ENCODE peak calls at places on chromosome 22, in five cellular contexts. One of them, this sample, is unnamed.

GRCh38 chr22:19394274-19395050 is 37.1 kb downstream of the HIRA start:
- DNase-seq in SK-N-SH: no peak
- DNase-seq in IMR-90: no peak
- DNase-seq in K562: no peak
- DNase-seq in GM12878: no peak
- DNase-seq in this sample: no peak

GRCh38 chr22:20268350-20269012 is 363 bp upstream of the RTN4R start:
- DNase-seq in GM12878: no peak
- DNase-seq in SK-N-SH: peak
- DNase-seq in IMR-90: peak
- DNase-seq in K562: peak
- DNase-seq in this sample: peak

GRCh38 chr22:19784396-19785175 is 24.0 kb downstream of the TBX1 start:
- DNase-seq in K562: no peak
- DNase-seq in IMR-90: no peak
- DNase-seq in SK-N-SH: no peak
- DNase-seq in GM12878: no peak
- DNase-seq in this sample: no peak

GRCh38 chr22:23394525-23395326 is 185.4 kb downstream of the IGLL1 start:
- DNase-seq in SK-N-SH: no peak
- DNase-seq in K562: no peak
- DNase-seq in GM12878: no peak
- DNase-seq in IMR-90: no peak
- DNase-seq in this sample: no peak

GRCh38 chr22:39463931-39464390 is 7.1 kb downstream of the MGAT3 start:
- DNase-seq in SK-N-SH: no peak
- DNase-seq in IMR-90: no peak
- DNase-seq in K562: no peak
- DNase-seq in GM12878: no peak
- DNase-seq in this sample: no peak

GRCh38 chr22:23840026-23840425 is 1.2 kb upstream of the DERL3 start:
- DNase-seq in K562: no peak
- DNase-seq in GM12878: no peak
- DNase-seq in SK-N-SH: no peak
- DNase-seq in IMR-90: no peak
- DNase-seq in this sample: no peak

GRCh38 chr22:33853200-33854097 is 66.8 kb downstream of the LARGE1 start:
- DNase-seq in SK-N-SH: peak
- DNase-seq in IMR-90: peak
- DNase-seq in GM12878: peak
- DNase-seq in K562: no peak
- DNase-seq in this sample: peak

GRCh38 chr22:38697055-38697980 is 3.4 kb downstream of the JOSD1 start:
- DNase-seq in K562: no peak
- DNase-seq in SK-N-SH: no peak
- DNase-seq in IMR-90: peak
- DNase-seq in GM12878: no peak
- DNase-seq in this sample: no peak

GRCh38 chr22:33922268-33922667 is 2.0 kb upstream of the LARGE1 start:
- DNase-seq in IMR-90: peak
- DNase-seq in K562: no peak
- DNase-seq in SK-N-SH: no peak
- DNase-seq in GM12878: no peak
- DNase-seq in this sample: no peak

GRCh38 chr22:39649500-39650089 is 79.0 kb downstream of the CACNA1I start:
- DNase-seq in IMR-90: no peak
- DNase-seq in SK-N-SH: no peak
- DNase-seq in GM12878: no peak
- DNase-seq in K562: no peak
- DNase-seq in this sample: no peak

GRCh38 chr22:32469799-32470212 is 4.8 kb upstream of the FBXO7 start:
- DNase-seq in IMR-90: peak
- DNase-seq in SK-N-SH: peak
- DNase-seq in GM12878: no peak
- DNase-seq in K562: peak
- DNase-seq in this sample: peak

GRCh38 chr22:19875531-19876313 is 21.0 kb upstream of the GNB1L start:
- DNase-seq in IMR-90: no peak
- DNase-seq in K562: peak
- DNase-seq in SK-N-SH: peak
- DNase-seq in GM12878: no peak
- DNase-seq in this sample: no peak

GRCh38 chr22:19663286-19663815 is 51.0 kb upstream of the SEPTIN5 start:
- DNase-seq in IMR-90: peak
- DNase-seq in GM12878: no peak
- DNase-seq in SK-N-SH: peak
- DNase-seq in K562: no peak
- DNase-seq in this sample: no peak

GRCh38 chr22:19823638-19824196 is 31.0 kb downstream of the GNB1L start:
- DNase-seq in K562: no peak
- DNase-seq in GM12878: no peak
- DNase-seq in IMR-90: no peak
- DNase-seq in SK-N-SH: no peak
- DNase-seq in this sample: no peak

GRCh38 chr22:34804588-34804987 is 261.4 kb upstream of the ISX start:
- DNase-seq in IMR-90: no peak
- DNase-seq in SK-N-SH: no peak
- DNase-seq in GM12878: no peak
- DNase-seq in K562: no peak
- DNase-seq in this sample: no peak

GRCh38 chr22:40526960-40527359 is 109.6 kb downstream of the MRTFA start:
- DNase-seq in GM12878: no peak
- DNase-seq in K562: no peak
- DNase-seq in SK-N-SH: no peak
- DNase-seq in IMR-90: no peak
- DNase-seq in this sample: no peak

GRCh38 chr22:39434243-39434653 is 22.6 kb upstream of the MGAT3 start:
- DNase-seq in GM12878: no peak
- DNase-seq in IMR-90: no peak
- DNase-seq in SK-N-SH: no peak
- DNase-seq in K562: no peak
- DNase-seq in this sample: no peak

GRCh38 chr22:30892731-30893221 is 75.8 kb downstream of the MORC2 start:
- DNase-seq in SK-N-SH: no peak
- DNase-seq in IMR-90: no peak
- DNase-seq in GM12878: no peak
- DNase-seq in K562: no peak
- DNase-seq in this sample: no peak

GRCh38 chr22:23845661-23846469 is 7.1 kb upstream of the DERL3 start:
- DNase-seq in SK-N-SH: peak
- DNase-seq in GM12878: no peak
- DNase-seq in K562: no peak
- DNase-seq in IMR-90: no peak
- DNase-seq in this sample: no peak

GRCh38 chr22:17575151-17575550 is 11.9 kb downstream of the SLC25A18 start:
- DNase-seq in SK-N-SH: no peak
- DNase-seq in IMR-90: no peak
- DNase-seq in K562: no peak
- DNase-seq in GM12878: no peak
- DNase-seq in this sample: no peak

GRCh38 chr22:46453006-46453828 is 84.2 kb downstream of the CELSR1 start:
- DNase-seq in SK-N-SH: no peak
- DNase-seq in K562: no peak
- DNase-seq in IMR-90: no peak
- DNase-seq in GM12878: no peak
- DNase-seq in this sample: no peak

GRCh38 chr22:16960884-16961249 is 47.2 kb downstream of the GAB4 start:
- DNase-seq in K562: no peak
- DNase-seq in SK-N-SH: no peak
- DNase-seq in GM12878: no peak
- DNase-seq in IMR-90: no peak
- DNase-seq in this sample: no peak

GRCh38 chr22:22196018-22196533 is 48.5 kb upstream of the VPREB1 start:
- DNase-seq in SK-N-SH: no peak
- DNase-seq in K562: no peak
- DNase-seq in IMR-90: no peak
- DNase-seq in GM12878: no peak
- DNase-seq in this sample: no peak

GRCh38 chr22:33687464-33687863 is 232.8 kb downstream of the LARGE1 start:
- DNase-seq in GM12878: no peak
- DNase-seq in IMR-90: no peak
- DNase-seq in SK-N-SH: no peak
- DNase-seq in K562: no peak
- DNase-seq in this sample: no peak

GRCh38 chr22:31947296-31947695 is 3.0 kb downstream of the YWHAH start:
- DNase-seq in GM12878: no peak
- DNase-seq in IMR-90: no peak
- DNase-seq in K562: no peak
- DNase-seq in SK-N-SH: no peak
- DNase-seq in this sample: peak

GRCh38 chr22:16959345-16959930 is 48.6 kb downstream of the GAB4 start:
- DNase-seq in GM12878: no peak
- DNase-seq in IMR-90: no peak
- DNase-seq in K562: peak
- DNase-seq in SK-N-SH: no peak
- DNase-seq in this sample: no peak

GRCh38 chr22:21860640-21861039 is 6.8 kb downstream of the MAPK1 start:
- DNase-seq in IMR-90: no peak
- DNase-seq in GM12878: no peak
- DNase-seq in SK-N-SH: no peak
- DNase-seq in K562: peak
- DNase-seq in this sample: no peak

GRCh38 chr22:20964090-20964798 is 2.8 kb upstream of the AIFM3 start:
- DNase-seq in GM12878: no peak
- DNase-seq in K562: no peak
- DNase-seq in SK-N-SH: peak
- DNase-seq in IMR-90: no peak
- DNase-seq in this sample: no peak

GRCh38 chr22:23580586-23581251 is 629 bp upstream of the IGLL1 start:
- DNase-seq in SK-N-SH: no peak
- DNase-seq in GM12878: no peak
- DNase-seq in K562: no peak
- DNase-seq in IMR-90: no peak
- DNase-seq in this sample: no peak

GRCh38 chr22:29555065-29555644 is 1.6 kb upstream of the THOC5 start:
- DNase-seq in GM12878: no peak
- DNase-seq in IMR-90: peak
- DNase-seq in K562: no peak
- DNase-seq in SK-N-SH: no peak
- DNase-seq in this sample: no peak

GRCh38 chr22:20459862-20460261 is 22.2 kb upstream of the SCARF2 start:
- DNase-seq in SK-N-SH: no peak
- DNase-seq in IMR-90: no peak
- DNase-seq in K562: no peak
- DNase-seq in GM12878: no peak
- DNase-seq in this sample: no peak

GRCh38 chr22:23183107-23183698 is 2.9 kb downstream of the BCR start:
- DNase-seq in SK-N-SH: peak
- DNase-seq in K562: peak
- DNase-seq in GM12878: no peak
- DNase-seq in IMR-90: peak
- DNase-seq in this sample: no peak

GRCh38 chr22:21977814-21978213 is 4.8 kb downstream of the TOP3B start:
- DNase-seq in K562: no peak
- DNase-seq in GM12878: no peak
- DNase-seq in IMR-90: no peak
- DNase-seq in SK-N-SH: no peak
- DNase-seq in this sample: no peak

GRCh38 chr22:32804823-32805585 is 3.5 kb downstream of the TIMP3 start:
- DNase-seq in GM12878: no peak
- DNase-seq in SK-N-SH: no peak
- DNase-seq in IMR-90: no peak
- DNase-seq in K562: no peak
- DNase-seq in this sample: no peak

GRCh38 chr22:21593406-21594232 is 26.1 kb downstream of the UBE2L3 start:
- DNase-seq in GM12878: no peak
- DNase-seq in SK-N-SH: peak
- DNase-seq in IMR-90: no peak
- DNase-seq in K562: peak
- DNase-seq in this sample: peak

GRCh38 chr22:37161442-37161841 is 11.7 kb upstream of the IL2RB start:
- DNase-seq in GM12878: no peak
- DNase-seq in K562: peak
- DNase-seq in SK-N-SH: no peak
- DNase-seq in IMR-90: no peak
- DNase-seq in this sample: peak

GRCh38 chr22:37162221-37163095 is 12.7 kb upstream of the IL2RB start:
- DNase-seq in IMR-90: no peak
- DNase-seq in SK-N-SH: no peak
- DNase-seq in K562: no peak
- DNase-seq in GM12878: peak
- DNase-seq in this sample: no peak

GRCh38 chr22:37164535-37164887 is 14.8 kb upstream of the IL2RB start:
- DNase-seq in SK-N-SH: no peak
- DNase-seq in K562: no peak
- DNase-seq in IMR-90: no peak
- DNase-seq in GM12878: no peak
- DNase-seq in this sample: no peak

GRCh38 chr22:37163618-37164534 is 14.2 kb upstream of the IL2RB start:
- DNase-seq in K562: no peak
- DNase-seq in IMR-90: no peak
- DNase-seq in SK-N-SH: no peak
- DNase-seq in GM12878: peak
- DNase-seq in this sample: no peak

GRCh38 chr22:37163096-37163489 is 13.4 kb upstream of the IL2RB start:
- DNase-seq in SK-N-SH: no peak
- DNase-seq in GM12878: no peak
- DNase-seq in K562: no peak
- DNase-seq in IMR-90: no peak
- DNase-seq in this sample: no peak
- TF ChIP-seq RCOR1 in SK-N-SH: no peak
- TF ChIP-seq RCOR1 in GM12878: no peak
- TF ChIP-seq RCOR1 in K562: no peak
- TF ChIP-seq RCOR1 in IMR-90: no peak
- TF ChIP-seq RCOR1 in this sample: no peak

GRCh38 chr22:36151006-36151595 is 9.5 kb downstream of the APOL3 start:
- DNase-seq in SK-N-SH: no peak
- DNase-seq in GM12878: no peak
- DNase-seq in IMR-90: no peak
- DNase-seq in K562: no peak
- DNase-seq in this sample: no peak
- TF ChIP-seq RCOR1 in SK-N-SH: no peak
- TF ChIP-seq RCOR1 in GM12878: no peak
- TF ChIP-seq RCOR1 in IMR-90: no peak
- TF ChIP-seq RCOR1 in K562: no peak
- TF ChIP-seq RCOR1 in this sample: no peak

DNA sequence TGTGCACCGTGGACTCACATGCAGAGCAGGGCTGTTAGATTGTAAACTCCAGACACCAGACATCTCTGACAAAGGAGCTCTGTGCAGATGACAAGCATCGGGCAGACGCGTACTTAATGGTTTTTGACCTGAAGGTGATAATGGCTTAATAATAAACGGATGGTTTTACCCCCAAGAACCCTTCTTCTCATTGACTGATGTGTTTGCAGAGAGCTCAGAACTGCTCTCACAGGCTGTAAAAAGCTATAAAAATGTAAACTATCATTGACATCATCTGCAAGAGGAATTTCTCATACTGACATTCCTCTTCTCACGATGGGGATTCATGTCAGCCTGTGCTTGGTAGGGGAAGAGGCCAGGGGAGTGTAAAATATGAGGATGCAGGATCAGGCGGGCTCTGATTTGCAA is 8.6 kb upstream of the ARHGAP8 start:
- DNase-seq in GM12878: no peak
- DNase-seq in IMR-90: peak
- DNase-seq in SK-N-SH: peak
- DNase-seq in K562: no peak
- DNase-seq in this sample: no peak
- TF ChIP-seq RCOR1 in GM12878: no peak
- TF ChIP-seq RCOR1 in IMR-90: no peak
- TF ChIP-seq RCOR1 in SK-N-SH: peak
- TF ChIP-seq RCOR1 in K562: no peak
- TF ChIP-seq RCOR1 in this sample: no peak

GRCh38 chr22:44726439-44726838 is 24.4 kb downstream of the PRR5 start:
- DNase-seq in IMR-90: no peak
- DNase-seq in GM12878: no peak
- DNase-seq in K562: no peak
- DNase-seq in SK-N-SH: peak
- DNase-seq in this sample: no peak
- TF ChIP-seq RCOR1 in IMR-90: no peak
- TF ChIP-seq RCOR1 in GM12878: no peak
- TF ChIP-seq RCOR1 in K562: no peak
- TF ChIP-seq RCOR1 in SK-N-SH: no peak
- TF ChIP-seq RCOR1 in this sample: no peak

This sample was measured in A549.